ENCODE peak calls at places on chromosome 18, in eight cellular contexts. P is small intestine, F is spleen, R is prostate gland, W is A549, O is stomach, B is colonic mucosa, C is SJSA1. J is an unnamed sample. For H3K4me1, the result is how much of the 10 kb centered on the place peaks cover.

GRCh38 chr18:56770873-56771272 is 119.7 kb downstream of the WDR7 start:
- DNase-seq in F (no peak), O (no peak), P (no peak), R (no peak), B (no peak), W (no peak), C (no peak), J (no peak)

GRCh38 chr18:9689253-9689652 is 18.8 kb upstream of the RAB31 start:
- DNase-seq in F (no peak), P (no peak), W (no peak), R (no peak), B (no peak), O (no peak), C (no peak), J (no peak)

GRCh38 chr18:80009661-80010550 is 21.5 kb upstream of the TXNL4A start:
- DNase-seq in P (no peak), B (no peak), O (peak), W (peak), R (no peak), F (no peak), C (peak), J (no peak)

GRCh38 chr18:11937874-11938478 is 29.9 kb upstream of the MPPE1 start:
- DNase-seq in O (peak), B (peak), P (peak), F (peak), W (peak), C (peak), R (peak), J (peak)

GRCh38 chr18:56565596-56566355 is 72.6 kb downstream of the TXNL1 start:
- DNase-seq in R (no peak), O (no peak), F (no peak), B (no peak), C (no peak), W (no peak), P (no peak), J (no peak)

GRCh38 chr18:37698508-37699035 is 133.0 kb upstream of the CELF4 start:
- DNase-seq in R (no peak), C (no peak), B (no peak), F (no peak), W (no peak), O (no peak), P (no peak), J (no peak)

GRCh38 chr18:40124107-40124506 is 1830.9 kb upstream of the PIK3C3 start:
- DNase-seq in R (no peak), F (no peak), O (no peak), W (no peak), C (no peak), P (no peak), B (no peak), J (no peak)

GRCh38 chr18:9992300-9992987 is 78.6 kb downstream of the VAPA start:
- DNase-seq in F (no peak), B (peak), W (no peak), C (no peak), O (no peak), P (no peak), R (no peak), J (no peak)

GRCh38 chr18:28112056-28112470 is 64.9 kb downstream of the CDH2 start:
- DNase-seq in R (no peak), F (no peak), B (no peak), C (peak), W (no peak), O (no peak), P (no peak), J (no peak)

GRCh38 chr18:5391427-5391826 is 95.9 kb upstream of the ZBTB14 start:
- DNase-seq in R (no peak), F (no peak), C (no peak), B (no peak), P (no peak), W (no peak), O (no peak), J (no peak)

GRCh38 chr18:64053246-64053645 is 83.4 kb downstream of the SERPINB8 start:
- DNase-seq in O (no peak), C (no peak), P (no peak), W (no peak), B (no peak), R (no peak), F (no peak), J (no peak)

GRCh38 chr18:58195278-58195721 is 151.3 kb downstream of the NEDD4L start:
- DNase-seq in P (peak), W (no peak), R (peak), F (peak), B (peak), C (no peak), O (peak), J (no peak)

GRCh38 chr18:34543356-34543755 is 166.7 kb upstream of the DTNA start:
- DNase-seq in W (no peak), O (no peak), P (no peak), B (no peak), C (no peak), F (no peak), R (no peak), J (no peak)

GRCh38 chr18:32243358-32243757 is 53.5 kb downstream of the MEP1B start:
- DNase-seq in W (no peak), O (no peak), B (no peak), F (no peak), R (no peak), C (no peak), P (no peak), J (no peak)

GRCh38 chr18:79507076-79507545 is 111.4 kb downstream of the NFATC1 start:
- DNase-seq in R (peak), F (peak), B (peak), O (peak), P (no peak), W (no peak), C (no peak), J (no peak)

GRCh38 chr18:28584726-28585125 is 407.8 kb upstream of the CDH2 start:
- DNase-seq in B (no peak), W (no peak), O (no peak), P (no peak), C (peak), F (no peak), R (no peak), J (no peak)

GRCh38 chr18:14935210-14935609 is 187.2 kb downstream of the ANKRD30B start:
- DNase-seq in P (no peak), F (no peak), B (peak), O (no peak), W (no peak), R (no peak), C (no peak), J (no peak)

GRCh38 chr18:10114727-10115463 is 201.1 kb downstream of the VAPA start:
- DNase-seq in F (no peak), O (no peak), C (no peak), W (no peak), B (no peak), R (no peak), P (no peak), J (no peak)

GRCh38 chr18:67216846-67217245 is 299.7 kb downstream of the DSEL start:
- DNase-seq in R (no peak), C (no peak), O (no peak), P (no peak), B (no peak), F (no peak), W (no peak), J (no peak)

GRCh38 chr18:57107141-57107832 is 39.6 kb upstream of the BOD1L2 start:
- DNase-seq in O (no peak), C (peak), W (no peak), P (peak), B (no peak), F (no peak), R (no peak), J (no peak)

GRCh38 chr18:9750606-9751304 is 42.7 kb downstream of the RAB31 start:
- DNase-seq in P (no peak), C (no peak), W (no peak), O (no peak), R (no peak), B (no peak), F (no peak), J (no peak)

GRCh38 chr18:11432360-11432811 is 177.0 kb upstream of the SLC35G4 start:
- DNase-seq in W (no peak), B (no peak), O (no peak), C (no peak), R (no peak), P (no peak), F (no peak), J (no peak)

GRCh38 chr18:37253424-37254255 is 312.0 kb downstream of the CELF4 start:
- DNase-seq in B (peak), W (peak), F (peak), R (no peak), C (no peak), P (peak), O (peak), J (no peak)

GRCh38 chr18:21894619-21895367 is 154.2 kb downstream of the MIB1 start:
- DNase-seq in O (no peak), F (no peak), C (no peak), R (no peak), P (peak), B (no peak), W (no peak), J (no peak)

GRCh38 chr18:3250237-3251107 is 2.9 kb downstream of the MYL12A start:
- DNase-seq in F (no peak), C (peak), P (peak), O (no peak), B (peak), W (no peak), R (no peak), J (no peak)

GRCh38 chr18:3247243-3248061 is at the start of gene MYL12A:
- DNase-seq in O (peak), P (peak), F (peak), W (peak), B (peak), R (peak), C (peak), J (peak)

GRCh38 chr18:3246636-3247242 is 862 bp upstream of the MYL12A start:
- DNase-seq in P (no peak), R (no peak), C (peak), W (no peak), O (no peak), F (peak), B (peak), J (no peak)

GRCh38 chr18:3248062-3248669 is 565 bp downstream of the MYL12A start:
- DNase-seq in B (no peak), O (no peak), F (no peak), P (no peak), W (no peak), C (no peak), R (no peak), J (no peak)

GRCh38 chr18:3248670-3249359 is 1.2 kb downstream of the MYL12A start:
- DNase-seq in O (no peak), F (no peak), B (peak), P (peak), W (no peak), C (peak), R (peak), J (no peak)
- H3K4me1 ChIP-seq in O (under half), F (half or more), B (under half), P (under half), W (under half), C (half or more), R (under half), J (under half)

GRCh38 chr18:77077401-77077800 is 55.2 kb downstream of the MBP start:
- DNase-seq in R (no peak), F (peak), B (no peak), P (no peak), W (no peak), C (no peak), O (no peak), J (no peak)
- H3K4me1 ChIP-seq in R (under half), F (half or more), B (under half), P (under half), W (half or more), C (under half), O (under half), J (under half)

GRCh38 chr18:24296273-24296672 is 101.4 kb downstream of the OSBPL1A start:
- DNase-seq in F (no peak), W (no peak), R (no peak), P (no peak), C (no peak), B (no peak), O (no peak), J (no peak)

DNA sequence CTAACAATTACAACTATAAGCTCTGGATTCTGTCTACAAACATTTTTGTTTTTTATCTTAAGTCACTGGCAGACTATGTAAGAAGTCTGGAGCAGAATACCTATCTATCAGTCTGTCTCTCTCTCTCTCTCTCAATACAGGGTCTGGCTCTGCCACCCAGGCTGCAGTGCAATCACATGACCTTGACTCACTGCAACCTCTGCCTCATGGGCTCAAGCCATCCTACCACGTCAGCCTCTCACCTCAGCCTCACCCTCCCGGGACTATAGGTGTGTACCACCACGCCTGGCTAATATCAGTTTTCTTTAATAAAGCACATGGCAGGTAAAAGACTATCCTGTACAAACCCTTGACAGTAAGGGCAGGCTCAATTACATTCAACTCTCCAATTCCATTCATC is 96.9 kb downstream of the OSBPL1A start:
- DNase-seq in R (no peak), F (no peak), W (no peak), O (no peak), P (peak), C (no peak), B (no peak), J (no peak)
- H3K4me1 ChIP-seq in R (under half), F (under half), W (under half), O (under half), P (under half), C (under half), B (under half), J (under half)

DNA sequence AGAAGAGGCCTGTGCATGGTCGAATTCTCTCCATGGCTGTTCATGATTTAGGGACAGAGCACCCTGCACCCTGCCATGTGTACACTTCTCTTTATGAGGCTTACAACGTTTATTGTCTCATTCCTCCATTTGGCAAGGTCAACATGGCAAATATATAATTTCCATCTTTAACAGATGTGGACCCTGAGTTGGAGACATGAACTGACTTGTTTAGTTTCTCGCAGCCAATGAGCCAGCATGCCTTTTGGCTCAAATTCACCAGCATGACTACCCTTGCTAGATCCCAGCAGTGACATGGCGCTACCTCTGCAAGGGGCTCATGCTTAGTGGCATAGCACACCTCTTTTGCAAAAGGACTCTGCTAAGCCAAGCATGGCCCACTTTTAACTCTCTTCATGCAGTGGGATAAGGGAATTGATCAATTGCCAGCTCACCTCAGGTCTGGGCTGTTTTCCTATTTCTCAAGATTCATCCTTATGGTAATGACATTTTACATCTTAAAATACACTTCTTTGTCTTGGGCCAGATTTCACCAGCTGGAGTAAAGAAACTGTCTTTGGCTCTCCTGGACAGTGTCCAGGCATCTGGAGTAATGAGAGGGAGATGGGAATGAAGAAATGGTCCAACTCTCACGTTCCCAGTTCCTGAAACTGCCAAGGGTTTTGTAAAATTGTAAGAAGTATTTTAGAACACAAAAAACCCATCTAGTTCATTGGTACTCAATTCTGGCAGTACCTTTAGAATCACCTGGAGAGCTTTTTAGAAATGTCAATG is 159.6 kb downstream of the SETBP1 start:
- DNase-seq in C (no peak), O (no peak), W (no peak), B (no peak), F (no peak), R (peak), P (no peak), J (no peak)
- H3K4me1 ChIP-seq in C (under half), O (under half), W (under half), B (under half), F (under half), R (under half), P (under half), J (under half)

GRCh38 chr18:68557183-68557582 is 157.7 kb downstream of the TMX3 start:
- DNase-seq in B (no peak), W (no peak), C (no peak), F (no peak), O (no peak), R (no peak), P (no peak), J (no peak)
- H3K4me1 ChIP-seq in B (under half), W (under half), C (under half), F (under half), O (under half), R (under half), P (under half), J (under half)

DNA sequence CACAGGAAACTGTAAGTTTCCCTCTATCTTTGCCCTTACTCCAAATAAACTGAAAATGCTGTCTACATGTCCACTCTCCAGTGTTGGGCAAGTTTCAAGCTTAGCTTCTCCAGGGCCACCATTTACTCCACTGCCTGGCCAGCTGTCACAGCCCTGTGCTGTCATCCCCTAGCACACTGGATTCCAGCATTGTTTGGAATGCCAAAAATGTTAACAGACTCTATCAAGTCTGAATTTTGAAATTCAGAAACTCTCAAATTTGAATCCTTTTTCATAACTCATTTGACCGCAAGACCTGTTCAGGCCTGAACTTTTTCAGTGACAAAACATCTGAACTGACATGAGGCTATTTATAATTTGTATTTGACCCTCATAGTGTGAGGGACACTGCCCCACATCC is 5.2 kb upstream of the ARHGAP28 start:
- DNase-seq in R (no peak), B (no peak), W (no peak), C (no peak), O (no peak), F (no peak), P (no peak), J (no peak)
- H3K4me1 ChIP-seq in R (under half), B (under half), W (under half), C (under half), O (under half), F (under half), P (under half), J (under half)

GRCh38 chr18:62329676-62330454 is 4.8 kb downstream of the TNFRSF11A start:
- DNase-seq in P (peak), F (no peak), C (peak), O (peak), R (peak), B (peak), W (no peak), J (peak)
- H3K4me1 ChIP-seq in P (under half), F (half or more), C (under half), O (half or more), R (under half), B (under half), W (under half), J (under half)

DNA sequence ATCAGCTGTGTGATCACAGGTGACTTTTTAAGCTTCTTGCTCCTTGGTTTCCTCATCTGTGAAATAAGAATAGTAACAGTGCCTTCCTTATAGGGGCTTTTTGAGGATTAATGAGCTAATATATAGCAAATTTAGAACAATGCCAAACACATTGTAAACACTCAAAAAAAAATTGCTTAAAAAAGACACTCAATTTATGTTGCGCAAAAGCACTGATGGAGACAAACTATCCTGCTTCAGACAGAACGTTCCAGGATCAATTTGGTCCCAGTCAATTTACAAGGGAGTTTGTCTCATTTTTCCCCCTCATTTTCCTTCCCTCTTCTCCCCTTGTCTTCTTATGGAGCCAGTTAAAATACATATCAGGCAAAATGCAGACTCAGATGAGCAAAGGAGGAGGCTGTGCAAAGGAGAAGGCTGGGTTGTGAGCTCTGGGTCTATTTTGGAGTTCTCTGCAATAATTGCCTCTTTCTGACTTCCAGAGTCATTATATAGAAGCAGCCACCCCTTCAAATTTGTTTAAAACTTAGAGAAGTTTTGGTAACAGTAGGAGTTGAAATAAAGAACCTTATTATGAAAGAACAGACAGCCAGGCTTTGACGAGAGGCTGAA is 83.7 kb downstream of the SOCS6 start:
- DNase-seq in B (no peak), P (no peak), F (no peak), C (no peak), W (no peak), R (no peak), O (no peak), J (no peak)
- H3K4me1 ChIP-seq in B (under half), P (under half), F (under half), C (under half), W (half or more), R (under half), O (under half), J (under half)

DNA sequence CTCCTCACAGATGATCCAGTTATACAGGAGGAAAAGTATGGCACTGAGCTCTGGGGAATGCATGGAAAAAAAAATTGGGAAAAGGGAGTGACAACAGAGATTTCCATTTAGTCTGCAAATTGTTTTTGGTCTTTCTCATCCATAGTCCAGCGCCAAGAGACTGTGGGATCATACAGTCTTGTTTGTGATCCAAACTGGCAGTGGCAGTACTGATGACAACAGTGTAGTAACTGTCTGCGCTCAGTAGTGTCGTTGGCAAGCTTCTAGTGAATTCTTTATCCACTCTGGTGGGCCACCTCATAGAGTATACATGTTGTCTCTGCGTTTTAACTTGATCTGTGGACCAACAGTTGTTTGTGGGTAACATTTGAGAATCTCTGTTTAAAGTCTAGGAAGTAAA is 37.9 kb downstream of the GALNT1 start:
- DNase-seq in C (peak), W (no peak), F (no peak), B (no peak), P (no peak), O (no peak), R (no peak), J (no peak)
- H3K4me1 ChIP-seq in C (under half), W (half or more), F (half or more), B (under half), P (under half), O (under half), R (under half), J (under half)

GRCh38 chr18:13879492-13879891 is 35.8 kb downstream of the MC2R start:
- DNase-seq in W (no peak), B (no peak), P (no peak), F (no peak), R (no peak), C (no peak), O (no peak), J (no peak)
- H3K4me1 ChIP-seq in W (under half), B (under half), P (under half), F (under half), R (under half), C (under half), O (under half), J (under half)